ENCODE peak calls at places on chromosomes 12 and 14, in seven cellular contexts. E is GM12878, V is sigmoid colon, N is suprapubic skin, L is K562, I is endothelial cell of umbilical vein, O is breast epithelium. J is an unnamed sample.

GRCh38 chr14:64707661-64708060 is 3.4 kb downstream of the PLEKHG3 start:
- DNase-seq in E (no peak), V (peak; percentile 38), N (peak; percentile 33), L (no peak), I (no peak), O (no peak), J (peak; percentile 53)

GRCh38 chr12:88810806-88811205 is 230.5 kb upstream of the KITLG start:
- DNase-seq in E (no peak), V (no peak), N (no peak), L (no peak), I (no peak), O (no peak), J (no peak)

GRCh38 chr14:91119556-91120311 is 5.9 kb downstream of the DGLUCY start:
- DNase-seq in E (no peak), V (no peak), N (no peak), L (no peak), I (peak; percentile 41), O (no peak), J (peak; percentile 50)

GRCh38 chr12:108394196-108394595 is 55.1 kb upstream of the CMKLR1 start:
- DNase-seq in E (no peak), V (peak; percentile 88), N (no peak), L (no peak), I (no peak), O (no peak), J (no peak)

GRCh38 chr12:45726594-45727300 is 2.8 kb upstream of the ARID2 start:
- DNase-seq in E (no peak), V (peak; percentile 83), N (peak; percentile 81), L (peak; percentile 50), I (no peak), O (peak; percentile 65), J (peak; percentile 62)

GRCh38 chr12:67649165-67650126 is 901 bp downstream of the DYRK2 start:
- DNase-seq in E (no peak), V (peak; percentile 74), N (peak; percentile 74), L (peak; percentile 49), I (peak; percentile 25), O (peak; percentile 53), J (peak; percentile 57)

GRCh38 chr12:69324797-69325466 is 23.2 kb upstream of the LYZ start:
- DNase-seq in E (peak; percentile 26), V (no peak), N (no peak), L (no peak), I (no peak), O (no peak), J (no peak)

GRCh38 chr12:18747960-18748359 is 10.0 kb downstream of the CAPZA3 start:
- DNase-seq in E (no peak), V (no peak), N (no peak), L (no peak), I (peak; percentile 4), O (no peak), J (no peak)

GRCh38 chr14:88388741-88389282 is 3.4 kb downstream of the SPATA7 start:
- DNase-seq in E (no peak), V (no peak), N (no peak), L (no peak), I (peak; percentile 4), O (no peak), J (no peak)

GRCh38 chr14:20624495-20625070 is 16.9 kb downstream of the OR6S1 start:
- DNase-seq in E (no peak), V (peak; percentile 81), N (peak; percentile 83), L (peak; percentile 51), I (no peak), O (no peak), J (peak; percentile 82)

GRCh38 chr14:45641541-45641940 is 388.5 kb upstream of the MIS18BP1 start:
- DNase-seq in E (no peak), V (no peak), N (no peak), L (no peak), I (no peak), O (no peak), J (no peak)

GRCh38 chr14:70237710-70238109 is 49.0 kb upstream of the SLC8A3 start:
- DNase-seq in E (no peak), V (no peak), N (no peak), L (peak; percentile 81), I (no peak), O (no peak), J (no peak)

GRCh38 chr12:75998292-75999063 is 33.1 kb downstream of the PHLDA1 start:
- DNase-seq in E (no peak), V (no peak), N (no peak), L (no peak), I (no peak), O (no peak), J (no peak)

GRCh38 chr12:19177754-19178153 is 48.2 kb downstream of the PLEKHA5 start:
- DNase-seq in E (no peak), V (no peak), N (no peak), L (no peak), I (no peak), O (no peak), J (no peak)

GRCh38 chr12:47741340-47741703 is 16.0 kb upstream of the ENDOU start:
- DNase-seq in E (no peak), V (peak; percentile 90), N (peak; percentile 90), L (no peak), I (peak; percentile 43), O (no peak), J (peak; percentile 89)

GRCh38 chr12:64549108-64549507 is 61.2 kb upstream of the RASSF3 start:
- DNase-seq in E (no peak), V (no peak), N (no peak), L (no peak), I (no peak), O (no peak), J (no peak)

GRCh38 chr12:76031414-76032042 is at the start of gene PHLDA1:
- DNase-seq in E (peak; percentile 79), V (peak; percentile 98), N (peak; percentile 96), L (peak; percentile 89), I (peak; percentile 96), O (peak; percentile 85), J (peak; percentile 91)

GRCh38 chr12:76533331-76533730 is 26.2 kb downstream of the OSBPL8 start:
- DNase-seq in E (no peak), V (no peak), N (no peak), L (no peak), I (no peak), O (no peak), J (no peak)

GRCh38 chr12:44968960-44969359 is 81.9 kb downstream of the DBX2 start:
- DNase-seq in E (no peak), V (no peak), N (no peak), L (no peak), I (no peak), O (no peak), J (no peak)

DNA sequence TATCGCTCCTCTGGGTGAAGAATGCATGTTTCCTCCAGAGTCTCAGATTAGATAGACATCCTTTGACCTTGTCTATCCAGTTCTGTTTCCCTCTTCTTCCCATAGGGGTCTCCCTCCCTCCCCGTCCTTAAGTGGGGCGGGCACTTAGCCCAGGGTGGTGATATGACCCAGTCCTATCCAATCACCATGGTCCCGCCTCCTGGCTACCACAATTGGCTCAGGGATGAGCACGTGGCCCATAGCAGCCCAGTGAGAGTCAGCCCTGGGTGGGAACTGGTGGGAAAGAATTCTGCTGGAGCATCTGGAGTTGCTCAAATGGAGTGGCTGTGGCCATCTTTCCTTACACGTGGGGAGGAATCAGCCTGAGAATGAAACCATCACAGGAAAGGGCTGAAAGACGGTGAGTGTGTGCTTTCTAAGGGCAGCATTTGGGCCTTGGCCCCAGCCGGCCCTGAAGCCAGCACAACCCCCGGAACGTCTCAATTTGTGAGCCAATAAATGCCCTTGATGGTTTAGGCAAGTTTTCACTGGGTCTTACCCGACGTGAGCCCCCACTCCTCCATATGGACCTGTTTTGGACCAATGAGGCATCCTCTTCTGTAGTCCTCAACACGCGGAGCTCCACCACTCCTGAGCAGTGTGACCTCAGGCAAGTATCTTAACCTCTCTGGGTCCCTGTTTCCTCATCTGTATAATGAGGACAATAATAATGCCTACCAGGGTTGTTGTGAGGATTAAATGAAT is 14.3 kb upstream of the MLXIP start:
- DNase-seq in E (peak; percentile 50), V (peak; percentile 99), N (peak; percentile 88), L (peak; percentile 99), I (peak; percentile 95), O (no peak), J (peak; percentile 88)
- TF ChIP-seq POLR2A in E (peak; percentile 21), V (no peak), N (no peak), L (peak; percentile 81), I (peak; percentile 58), O (no peak), J (no peak)

GRCh38 chr14:73786942-73787759 is 64.5 kb upstream of the PTGR2 start:
- DNase-seq in E (no peak), V (peak; percentile 85), N (no peak), L (peak; percentile 46), I (peak; percentile 37), O (no peak), J (peak; percentile 76)

GRCh38 chr14:73789996-73790581 is 61.5 kb upstream of the PTGR2 start:
- DNase-seq in E (no peak), V (peak; percentile 95), N (peak; percentile 86), L (no peak), I (peak; percentile 90), O (no peak), J (peak; percentile 56)

GRCh38 chr14:73786632-73786941 is 65.0 kb upstream of the PTGR2 start:
- DNase-seq in E (no peak), V (peak; percentile 76), N (no peak), L (no peak), I (peak; percentile 29), O (no peak), J (peak; percentile 40)

GRCh38 chr14:73787760-73788508 is 63.7 kb upstream of the PTGR2 start:
- DNase-seq in E (no peak), V (peak; percentile 52), N (no peak), L (no peak), I (peak; percentile 56), O (no peak), J (no peak)

GRCh38 chr14:73788871-73789590 is 62.6 kb upstream of the PTGR2 start:
- DNase-seq in E (no peak), V (peak; percentile 62), N (no peak), L (no peak), I (peak; percentile 23), O (no peak), J (no peak)
- H3K4me3 ChIP-seq in E (no peak overlapping the region), V (no peak overlapping the region), N (no peak overlapping the region), L (no peak overlapping the region), I (no peak overlapping the region), O (peak overlapping the region; percentile 76), J (no peak overlapping the region)

GRCh38 chr12:101698782-101699347 is 1.4 kb downstream of the CHPT1 start:
- DNase-seq in E (no peak), V (no peak), N (no peak), L (peak; percentile 35), I (no peak), O (no peak), J (no peak)

GRCh38 chr12:101700299-101700820 is 2.9 kb downstream of the CHPT1 start:
- DNase-seq in E (no peak), V (no peak), N (no peak), L (peak; percentile 32), I (no peak), O (no peak), J (no peak)

GRCh38 chr12:101697197-101697929 is at the start of gene CHPT1:
- DNase-seq in E (no peak), V (peak; percentile 83), N (peak; percentile 81), L (peak; percentile 93), I (peak; percentile 50), O (peak; percentile 59), J (peak; percentile 83)

GRCh38 chr12:101696477-101697196 is 803 bp upstream of the CHPT1 start:
- DNase-seq in E (no peak), V (peak; percentile 81), N (peak; percentile 73), L (peak; percentile 86), I (no peak), O (no peak), J (peak; percentile 60)

GRCh38 chr12:101697930-101698781 is 716 bp downstream of the CHPT1 start:
- DNase-seq in E (no peak), V (peak; percentile 82), N (peak; percentile 80), L (peak; percentile 49), I (peak; percentile 46), O (no peak), J (peak; percentile 68)
- TF ChIP-seq POLR2AphosphoS5 in E (no peak), V (no peak), N (no peak), L (no peak), I (no peak), O (peak; percentile 25), J (peak; percentile 2)

GRCh38 chr12:31590730-31591307 is at the start of gene DENND5B:
- DNase-seq in E (no peak), V (peak; percentile 89), N (peak; percentile 69), L (peak; percentile 72), I (peak; percentile 68), O (peak; percentile 62), J (peak; percentile 82)
- TF ChIP-seq POLR2A in E (peak; percentile 76), V (no peak), N (no peak), L (no peak), I (peak; percentile 58), O (no peak), J (no peak)

J was measured in transverse colon.